ENCODE peak calls at places on chromosomes 4 and X, in ten cellular contexts. Y is myocyte; Q is activated CD8-positive, alpha-beta T cell treated with anti-CD3 and anti-CD28 coated beads, Interleukin-2, amount 10 ng/mL, durations not matched to agents 7 days and 5 days; M is foreskin keratinocyte; T is activated CD4-positive, CD25-positive, alpha-beta regulatory T cell; C is H9; P is NCI-H2171 treated with DMSO at 0.1 percent for 48 hours; B is fibroblast of pulmonary artery; U is Right ventricle myocardium superior; S is NCI-H69. J is an unnamed sample.

GRCh38 chrX:69031181-69031580 is 134.1 kb downstream of the PJA1 start:
- DNase-seq in Y (peak; percentile 2), Q (no peak), M (no peak), T (no peak), C (peak; percentile 71), P (no peak), B (no peak), U (no peak), S (no peak), J (no peak)

GRCh38 chrX:49237060-49237459 is 1.8 kb downstream of the CCDC22 start:
- DNase-seq in Y (no peak), Q (no peak), M (no peak), T (no peak), C (no peak), P (no peak), B (no peak), U (peak; percentile 52), S (no peak), J (no peak)

GRCh38 chr4:156974264-156974663 is 2.7 kb upstream of the PDGFC start:
- DNase-seq in Y (peak; percentile 58), Q (no peak), M (no peak), T (no peak), C (no peak), P (no peak), B (peak; percentile 66), U (no peak), S (no peak), J (no peak)

GRCh38 chr4:140308366-140309123 is 64.9 kb upstream of the SCOC start:
- DNase-seq in Y (peak; percentile 93), Q (no peak), M (peak; percentile 84), T (no peak), C (no peak), P (peak; percentile 51), B (peak; percentile 68), U (peak; percentile 74), S (no peak), J (no peak)

GRCh38 chr4:55386073-55386472 is 9.7 kb upstream of the TMEM165 start:
- DNase-seq in Y (peak; percentile 12), Q (peak; percentile 26), M (no peak), T (no peak), C (peak; percentile 52), P (no peak), B (peak; percentile 49), U (no peak), S (peak; percentile 14), J (no peak)

GRCh38 chr4:52299120-52299519 is 248.0 kb downstream of the SPATA18 start:
- DNase-seq in Y (peak; percentile 2), Q (no peak), M (no peak), T (no peak), C (no peak), P (peak; percentile 85), B (no peak), U (no peak), S (peak; percentile 55), J (no peak)

GRCh38 chr4:100431416-100431815 is 86.4 kb downstream of the EMCN start:
- DNase-seq in Y (no peak), Q (no peak), M (no peak), T (no peak), C (no peak), P (no peak), B (no peak), U (no peak), S (no peak), J (no peak)

GRCh38 chr4:2301221-2301642 is 39.3 kb upstream of the MXD4 start:
- DNase-seq in Y (no peak), Q (peak; percentile 15), M (no peak), T (no peak), C (no peak), P (no peak), B (no peak), U (no peak), S (no peak), J (no peak)

GRCh38 chr4:177008071-177008835 is 215.5 kb upstream of the VEGFC start:
- DNase-seq in Y (no peak), Q (no peak), M (peak; percentile 79), T (no peak), C (no peak), P (no peak), B (peak; percentile 37), U (no peak), S (no peak), J (no peak)

GRCh38 chr4:44771789-44772188 is 45.4 kb upstream of the GNPDA2 start:
- DNase-seq in Y (no peak), Q (no peak), M (no peak), T (no peak), C (no peak), P (no peak), B (no peak), U (no peak), S (no peak), J (no peak)

GRCh38 chr4:52910115-52910514 is 48.0 kb downstream of the RASL11B start:
- DNase-seq in Y (no peak), Q (no peak), M (no peak), T (no peak), C (no peak), P (no peak), B (no peak), U (no peak), S (no peak), J (no peak)

GRCh38 chr4:176443117-176443516 is 123.4 kb downstream of the SPCS3 start:
- DNase-seq in Y (peak; percentile 89), Q (no peak), M (peak; percentile 93), T (no peak), C (no peak), P (no peak), B (peak; percentile 86), U (no peak), S (no peak), J (no peak)

GRCh38 chrX:14673764-14674163 is 144.4 kb downstream of the GLRA2 start:
- DNase-seq in Y (peak; percentile 31), Q (no peak), M (peak; percentile 67), T (no peak), C (no peak), P (peak; percentile 83), B (peak; percentile 82), U (no peak), S (peak; percentile 83), J (no peak)

GRCh38 chr4:3010577-3010976 is 47.2 kb downstream of the GRK4 start:
- DNase-seq in Y (no peak), Q (no peak), M (peak; percentile 31), T (no peak), C (no peak), P (no peak), B (no peak), U (no peak), S (no peak), J (no peak)

GRCh38 chr4:6498511-6499240 is 26.3 kb upstream of the PPP2R2C start:
- DNase-seq in Y (no peak), Q (no peak), M (no peak), T (no peak), C (no peak), P (no peak), B (no peak), U (no peak), S (no peak), J (peak; percentile 8)

GRCh38 chr4:120733968-120734367 is 188.6 kb downstream of the PRDM5 start:
- DNase-seq in Y (no peak), Q (no peak), M (no peak), T (no peak), C (no peak), P (no peak), B (no peak), U (no peak), S (no peak), J (no peak)

GRCh38 chr4:1055721-1056590 is 44.5 kb downstream of the FGFRL1 start:
- DNase-seq in Y (no peak), Q (peak; percentile 88), M (no peak), T (peak; percentile 81), C (peak; percentile 70), P (no peak), B (peak; percentile 15), U (no peak), S (peak; percentile 28), J (no peak)

GRCh38 chr4:118773082-118773792 is 62.7 kb downstream of the SEC24D start:
- DNase-seq in Y (no peak), Q (no peak), M (no peak), T (no peak), C (no peak), P (no peak), B (no peak), U (no peak), S (peak; percentile 24), J (no peak)

GRCh38 chr4:24583451-24584174 is 741 bp downstream of the DHX15 start:
- DNase-seq in Y (peak; percentile 51), Q (peak; percentile 58), M (peak; percentile 30), T (no peak), C (peak; percentile 44), P (peak; percentile 69), B (peak; percentile 52), U (peak; percentile 74), S (peak; percentile 85), J (peak; percentile 3)

GRCh38 chrX:113548308-113549015 is 707.8 kb upstream of the AMOT start:
- DNase-seq in Y (peak; percentile 33), Q (no peak), M (no peak), T (no peak), C (peak; percentile 73), P (no peak), B (no peak), U (no peak), S (peak; percentile 6), J (peak; percentile 46)

J was measured in H1.